ENCODE peak calls at places on chromosome 4, in four cellular contexts. One of them, this sample, is unnamed.

GRCh38 chr4:6177587-6178197 is 22.7 kb downstream of the JAKMIP1 start:
- DNase-seq in iris pigment epithelial cell: no peak
- DNase-seq in LoVo: no peak
- DNase-seq in erythroblast: no peak
- DNase-seq in this sample: no peak

GRCh38 chr4:1113311-1114009 is at the start of gene RNF212:
- DNase-seq in iris pigment epithelial cell: no peak
- DNase-seq in LoVo: no peak
- DNase-seq in erythroblast: no peak
- DNase-seq in this sample: peak; percentile 5

GRCh38 chr4:2250003-2250763 is 8.3 kb upstream of the HAUS3 start:
- DNase-seq in iris pigment epithelial cell: no peak
- DNase-seq in LoVo: no peak
- DNase-seq in erythroblast: no peak
- DNase-seq in this sample: no peak

GRCh38 chr4:56104188-56104587 is 155.4 kb downstream of the CEP135 start:
- DNase-seq in iris pigment epithelial cell: no peak
- DNase-seq in LoVo: no peak
- DNase-seq in erythroblast: no peak
- DNase-seq in this sample: no peak

GRCh38 chr4:15234585-15235126 is 193.2 kb upstream of the C1QTNF7 start:
- DNase-seq in iris pigment epithelial cell: peak; percentile 92
- DNase-seq in LoVo: peak; percentile 32
- DNase-seq in erythroblast: no peak
- DNase-seq in this sample: peak; percentile 99

GRCh38 chr4:165874799-165875371 is 1.8 kb downstream of the TLL1 start:
- DNase-seq in iris pigment epithelial cell: no peak
- DNase-seq in LoVo: no peak
- DNase-seq in erythroblast: no peak
- DNase-seq in this sample: no peak

GRCh38 chr4:84994280-84994679 is 27.8 kb upstream of the WDFY3 start:
- DNase-seq in iris pigment epithelial cell: no peak
- DNase-seq in LoVo: no peak
- DNase-seq in erythroblast: no peak
- DNase-seq in this sample: no peak

GRCh38 chr4:153809307-153809706 is 20.4 kb upstream of the SFRP2 start:
- DNase-seq in iris pigment epithelial cell: no peak
- DNase-seq in LoVo: no peak
- DNase-seq in erythroblast: no peak
- DNase-seq in this sample: no peak

GRCh38 chr4:46016306-46016705 is 107.5 kb downstream of the GABRG1 start:
- DNase-seq in iris pigment epithelial cell: no peak
- DNase-seq in LoVo: no peak
- DNase-seq in erythroblast: peak; percentile 13
- DNase-seq in this sample: no peak

GRCh38 chr4:36394352-36394903 is 113.0 kb downstream of the DTHD1 start:
- DNase-seq in iris pigment epithelial cell: no peak
- DNase-seq in LoVo: no peak
- DNase-seq in erythroblast: no peak
- DNase-seq in this sample: no peak

GRCh38 chr4:85500110-85500867 is 25.3 kb downstream of the ARHGAP24 start:
- DNase-seq in iris pigment epithelial cell: peak; percentile 68
- DNase-seq in LoVo: no peak
- DNase-seq in erythroblast: no peak
- DNase-seq in this sample: peak; percentile 64

GRCh38 chr4:168587326-168588125 is 90.7 kb downstream of the PALLD start:
- DNase-seq in iris pigment epithelial cell: peak; percentile 87
- DNase-seq in LoVo: peak; percentile 45
- DNase-seq in erythroblast: no peak
- DNase-seq in this sample: peak; percentile 58

GRCh38 chr4:99074816-99075215 is 13.8 kb downstream of the ADH5 start:
- DNase-seq in iris pigment epithelial cell: no peak
- DNase-seq in LoVo: no peak
- DNase-seq in erythroblast: peak; percentile 4
- DNase-seq in this sample: no peak

GRCh38 chr4:93394488-93395185 is 433.9 kb upstream of the ATOH1 start:
- DNase-seq in iris pigment epithelial cell: peak; percentile 56
- DNase-seq in LoVo: no peak
- DNase-seq in erythroblast: no peak
- DNase-seq in this sample: peak; percentile 8

GRCh38 chr4:170015285-170015684 is 10.9 kb downstream of the MFAP3L start:
- DNase-seq in iris pigment epithelial cell: no peak
- DNase-seq in LoVo: no peak
- DNase-seq in erythroblast: no peak
- DNase-seq in this sample: no peak

GRCh38 chr4:141635726-141636076 is 682 bp upstream of the IL15 start:
- DNase-seq in iris pigment epithelial cell: no peak
- DNase-seq in LoVo: no peak
- DNase-seq in erythroblast: peak; percentile 9
- DNase-seq in this sample: no peak

GRCh38 chr4:40848251-40848650 is 98.5 kb downstream of the NSUN7 start:
- DNase-seq in iris pigment epithelial cell: no peak
- DNase-seq in LoVo: no peak
- DNase-seq in erythroblast: no peak
- DNase-seq in this sample: no peak

GRCh38 chr4:785332-786073 is 40.4 kb downstream of the CPLX1 start:
- DNase-seq in iris pigment epithelial cell: no peak
- DNase-seq in LoVo: no peak
- DNase-seq in erythroblast: peak; percentile 41
- DNase-seq in this sample: no peak

GRCh38 chr4:95293014-95293413 is 255.8 kb downstream of the UNC5C start:
- DNase-seq in iris pigment epithelial cell: peak; percentile 45
- DNase-seq in LoVo: no peak
- DNase-seq in erythroblast: no peak
- DNase-seq in this sample: peak; percentile 61

GRCh38 chr4:91746551-91746950 is 557.2 kb upstream of the GRID2 start:
- DNase-seq in iris pigment epithelial cell: no peak
- DNase-seq in LoVo: no peak
- DNase-seq in erythroblast: no peak
- DNase-seq in this sample: no peak

GRCh38 chr4:76072760-76073159 is 1.7 kb upstream of the ART3 start:
- DNase-seq in iris pigment epithelial cell: no peak
- DNase-seq in LoVo: no peak
- DNase-seq in erythroblast: no peak
- DNase-seq in this sample: no peak

GRCh38 chr4:103902730-103903129 is 182.9 kb upstream of the TACR3 start:
- DNase-seq in iris pigment epithelial cell: no peak
- DNase-seq in LoVo: no peak
- DNase-seq in erythroblast: no peak
- DNase-seq in this sample: no peak

GRCh38 chr4:3788366-3788660 is 22.1 kb downstream of the ADRA2C start:
- DNase-seq in iris pigment epithelial cell: no peak
- DNase-seq in LoVo: no peak
- DNase-seq in erythroblast: no peak
- DNase-seq in this sample: no peak

GRCh38 chr4:38488891-38489861 is 174.8 kb upstream of the KLF3 start:
- DNase-seq in iris pigment epithelial cell: peak; percentile 6
- DNase-seq in LoVo: no peak
- DNase-seq in erythroblast: no peak
- DNase-seq in this sample: peak; percentile 16

GRCh38 chr4:144787365-144788263 is 141.7 kb downstream of the HHIP start:
- DNase-seq in iris pigment epithelial cell: peak; percentile 50
- DNase-seq in LoVo: peak; percentile 18
- DNase-seq in erythroblast: peak; percentile 21
- DNase-seq in this sample: peak; percentile 47

GRCh38 chr4:126354784-126355183 is 1040.0 kb downstream of the FAT4 start:
- DNase-seq in iris pigment epithelial cell: peak; percentile 21
- DNase-seq in LoVo: no peak
- DNase-seq in erythroblast: no peak
- DNase-seq in this sample: no peak

GRCh38 chr4:64230709-64231310 is 178.4 kb downstream of the TECRL start:
- DNase-seq in iris pigment epithelial cell: peak; percentile 20
- DNase-seq in LoVo: no peak
- DNase-seq in erythroblast: peak; percentile 15
- DNase-seq in this sample: peak; percentile 14

GRCh38 chr4:169341490-169341889 is 70.7 kb upstream of the SH3RF1 start:
- DNase-seq in iris pigment epithelial cell: peak; percentile 57
- DNase-seq in LoVo: no peak
- DNase-seq in erythroblast: no peak
- DNase-seq in this sample: no peak

This sample was measured in fibroblast of villous mesenchyme.